ENCODE peak calls at places on chromosomes 7 and 10, in five cellular contexts. N is stimulated activated CD8-positive, alpha-beta memory T cell treated with anti-CD3 and anti-CD28 coated beads, Interleukin-12 subunit alpha, Interleukin-12 subunit beta, amount 100 ng/mL, for 4 hours; R is hepatocyte; I is endothelial cell; U is caudate nucleus. H is an unnamed sample.

GRCh38 chr10:69761320-69761719 is 40.4 kb upstream of the COL13A1 start:
- DNase-seq in N (no peak), R (no peak), I (no peak), U (no peak), H (no peak)

GRCh38 chr10:122461367-122461728 is at the start of gene HTRA1:
- DNase-seq in N (no peak), R (no peak), I (peak), U (peak), H (no peak)

GRCh38 chr10:130027716-130028464 is 63.8 kb upstream of the EBF3 start:
- DNase-seq in N (no peak), R (peak), I (no peak), U (no peak), H (peak)

GRCh38 chr7:122674502-122674901 is 24.4 kb downstream of the RNF133 start:
- DNase-seq in N (no peak), R (no peak), I (no peak), U (no peak), H (no peak)

GRCh38 chr7:26937956-26938623 is 73.7 kb upstream of the SKAP2 start:
- DNase-seq in N (no peak), R (peak), I (no peak), U (no peak), H (no peak)

GRCh38 chr7:112634107-112634506 is 153.3 kb downstream of the LSMEM1 start:
- DNase-seq in N (no peak), R (no peak), I (no peak), U (no peak), H (no peak)

GRCh38 chr10:1109795-1110673 is 53.8 kb downstream of the WDR37 start:
- DNase-seq in N (peak), R (peak), I (peak), U (no peak), H (peak)

GRCh38 chr7:37191797-37192196 is 256.9 kb downstream of the ELMO1 start:
- DNase-seq in N (no peak), R (peak), I (no peak), U (no peak), H (no peak)

GRCh38 chr7:95578299-95578855 is 17.9 kb downstream of the PDK4 start:
- DNase-seq in N (no peak), R (peak), I (no peak), U (no peak), H (no peak)

GRCh38 chr7:73830872-73831655 is at the start of gene CLDN4:
- DNase-seq in N (no peak), R (peak), I (no peak), U (no peak), H (no peak)

GRCh38 chr10:60140681-60141632 is 234.6 kb upstream of the CCDC6 start:
- DNase-seq in N (no peak), R (peak), I (peak), U (no peak), H (peak)

GRCh38 chr10:21078410-21079329 is 181.6 kb upstream of the NEBL start:
- DNase-seq in N (no peak), R (peak), I (peak), U (no peak), H (no peak)

GRCh38 chr7:134140889-134141867 is 14.0 kb downstream of the LRGUK start:
- DNase-seq in N (peak), R (peak), I (peak), U (peak), H (peak)